ENCODE peak calls at places on chromosomes 5 and 9, in four cellular contexts. A, P, U and N are unnamed samples. For H3K27me3, the result is how much of the 10 kb centered on the place peaks cover.

GRCh38 chr5:172502969-172503368 is 48.6 kb upstream of the SH3PXD2B start:
- DNase-seq in U (peak), P (peak), A (peak), N (peak)

GRCh38 chr5:89437450-89438435 is 554.8 kb upstream of the MEF2C start:
- DNase-seq in U (no peak), A (no peak), P (no peak), N (no peak)

GRCh38 chr9:80550181-80550580 is 978.4 kb downstream of the TLE4 start:
- DNase-seq in A (no peak), P (no peak), U (no peak), N (no peak)

GRCh38 chr9:28053378-28053777 is 480.1 kb upstream of the C9orf72 start:
- DNase-seq in U (no peak), P (no peak), A (no peak), N (no peak)

GRCh38 chr9:89999176-89999533 is 394.3 kb downstream of the GADD45G start:
- DNase-seq in A (no peak), U (no peak), P (no peak), N (peak)

GRCh38 chr5:10635257-10635860 is 71.5 kb downstream of the ANKRD33B start:
- DNase-seq in U (no peak), A (no peak), P (no peak), N (peak)

GRCh38 chr9:110897899-110898298 is 140.4 kb downstream of the LPAR1 start:
- DNase-seq in P (no peak), U (no peak), A (no peak), N (peak)

GRCh38 chr5:14081791-14082190 is 61.4 kb upstream of the TRIO start:
- DNase-seq in A (no peak), P (no peak), U (no peak), N (peak)

GRCh38 chr5:80105698-80106439 is 70.7 kb downstream of the THBS4 start:
- DNase-seq in U (no peak), A (peak), P (no peak), N (no peak)

GRCh38 chr5:179408646-179409045 is 63.4 kb upstream of the ADAMTS2 start:
- DNase-seq in A (no peak), U (no peak), P (no peak), N (no peak)

GRCh38 chr5:173258466-173258865 is 23.5 kb upstream of the NKX2-5 start:
- DNase-seq in U (no peak), A (no peak), P (no peak), N (no peak)

GRCh38 chr9:111399772-111400563 is 69.9 kb upstream of the OR2K2 start:
- DNase-seq in U (no peak), P (no peak), A (no peak), N (peak)

GRCh38 chr5:66242050-66242449 is 98.0 kb downstream of the SREK1 start:
- DNase-seq in P (no peak), A (no peak), U (no peak), N (peak)

GRCh38 chr5:60701317-60701988 is 1.5 kb upstream of the DEPDC1B start:
- DNase-seq in A (no peak), U (no peak), P (no peak), N (peak)

DNA sequence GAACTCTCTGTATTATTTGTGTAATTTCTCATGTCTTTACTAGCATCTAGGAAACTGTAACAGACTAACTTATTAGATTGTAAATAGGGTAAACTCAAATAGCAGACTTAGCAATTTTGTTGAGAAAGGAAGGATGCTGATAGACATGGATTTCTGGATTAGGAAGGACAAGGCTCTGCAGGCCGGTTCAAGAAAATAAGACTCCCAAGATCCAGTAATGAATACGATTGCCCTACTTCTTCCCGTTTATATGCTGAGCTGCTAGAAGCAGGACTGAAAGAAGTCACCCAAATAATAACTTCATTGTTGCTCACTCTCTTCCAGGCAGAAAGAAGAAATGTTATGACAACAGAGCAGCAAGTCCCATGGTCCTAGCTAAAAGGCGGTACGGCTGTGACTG is 22.8 kb upstream of the C9orf40 start:
- DNase-seq in A (no peak), P (no peak), U (no peak), N (no peak)
- TF ChIP-seq CTCF in A (no peak), P (no peak), U (no peak), N (no peak)

GRCh38 chr5:168869615-168870227 is 290.6 kb upstream of the PANK3 start:
- DNase-seq in U (no peak), A (no peak), P (no peak), N (no peak)
- H3K4me3 ChIP-seq in U (no peak), A (no peak), P (no peak), N (no peak)

DNA sequence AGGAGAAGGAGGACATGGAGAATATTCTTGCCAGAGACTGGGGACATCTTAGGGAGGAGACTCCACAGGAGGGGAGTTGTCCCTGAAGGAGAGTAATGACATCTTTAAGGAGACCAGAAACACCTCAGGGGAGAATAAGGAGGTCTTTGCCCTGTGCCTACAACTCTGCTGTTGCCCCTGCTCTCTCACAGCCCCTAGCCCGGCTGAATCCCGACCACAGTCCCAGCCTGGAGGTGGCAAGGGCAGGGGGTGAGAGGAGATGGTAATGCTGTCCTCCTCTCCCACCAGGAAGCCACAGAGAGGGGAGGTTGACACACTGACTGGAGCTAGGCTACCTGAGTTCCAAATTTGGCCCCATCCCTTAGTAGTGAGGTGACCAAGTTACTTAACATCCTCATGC is 30.2 kb upstream of the ENHO start:
- DNase-seq in A (no peak), P (peak), U (no peak), N (no peak)
- H3K27me3 ChIP-seq in A (under half), P (under half), U (under half), N (under half)

GRCh38 chr5:118060833-118061232 is 927.5 kb downstream of the DTWD2 start:
- DNase-seq in P (no peak), A (no peak), U (no peak), N (peak)
- TF ChIP-seq CTCF in P (no peak), A (no peak), U (no peak), N (no peak)

DNA sequence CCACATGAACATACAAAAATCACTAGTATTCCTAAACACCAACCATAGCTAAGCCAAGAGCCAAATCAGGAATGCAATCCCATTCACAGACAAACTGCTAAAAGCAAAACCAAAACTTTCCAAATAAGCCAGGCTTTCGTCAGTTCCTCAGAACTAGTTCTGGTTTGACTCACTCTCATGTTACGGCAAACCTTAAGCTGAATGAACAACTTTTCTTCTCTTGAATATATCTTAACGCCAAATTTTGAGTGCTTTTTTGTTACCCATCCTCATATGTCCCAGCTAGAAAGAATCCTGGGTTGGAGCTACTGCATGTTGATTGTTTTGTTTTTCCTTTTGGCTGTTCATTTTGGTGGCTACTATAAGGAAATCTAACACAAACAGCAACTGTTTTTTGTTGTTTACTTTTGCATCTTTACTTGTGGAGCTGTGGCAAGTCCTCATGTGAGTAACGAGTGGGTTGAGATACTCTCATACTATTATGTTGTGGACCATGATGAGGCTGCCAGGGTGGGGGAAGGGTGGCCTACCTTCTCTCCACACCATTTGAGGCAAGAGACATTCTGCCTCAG is at the start of gene PDCD1LG2:
- DNase-seq in U (no peak), A (no peak), P (no peak), N (peak)
- H3K4me3 ChIP-seq in U (peak), A (no peak), P (peak), N (peak)